ENCODE peak calls at places on chromosomes 12 and 14, in six cellular contexts. One of them, this sample, is unnamed.

GRCh38 chr12:67892289-67892688 is 97.0 kb upstream of the IFNG-AS1 start:
- DNase-seq in sigmoid colon: no peak
- DNase-seq in HepG2: no peak
- DNase-seq in transverse colon: no peak
- DNase-seq in upper lobe of left lung: peak; percentile 20
- DNase-seq in A549: no peak
- DNase-seq in this sample: no peak

GRCh38 chr12:60805340-60805739 is 1209.5 kb downstream of the SLC16A7 start:
- DNase-seq in sigmoid colon: no peak
- DNase-seq in HepG2: no peak
- DNase-seq in transverse colon: no peak
- DNase-seq in upper lobe of left lung: no peak
- DNase-seq in A549: no peak
- DNase-seq in this sample: no peak

GRCh38 chr12:130932061-130932650 is 21.6 kb upstream of the ADGRD1 start:
- DNase-seq in sigmoid colon: no peak
- DNase-seq in HepG2: no peak
- DNase-seq in transverse colon: no peak
- DNase-seq in upper lobe of left lung: no peak
- DNase-seq in A549: no peak
- DNase-seq in this sample: no peak

GRCh38 chr14:96077983-96078686 is 39.0 kb downstream of the C14orf132 start:
- DNase-seq in sigmoid colon: peak; percentile 35
- DNase-seq in HepG2: no peak
- DNase-seq in transverse colon: no peak
- DNase-seq in upper lobe of left lung: no peak
- DNase-seq in A549: no peak
- DNase-seq in this sample: no peak

GRCh38 chr12:122851820-122852219 is 16.6 kb downstream of the HIP1R start:
- DNase-seq in sigmoid colon: peak; percentile 66
- DNase-seq in HepG2: no peak
- DNase-seq in transverse colon: no peak
- DNase-seq in upper lobe of left lung: no peak
- DNase-seq in A549: no peak
- DNase-seq in this sample: no peak

GRCh38 chr12:31008241-31008711 is 65.4 kb upstream of the DDX11 start:
- DNase-seq in sigmoid colon: peak; percentile 52
- DNase-seq in HepG2: no peak
- DNase-seq in transverse colon: no peak
- DNase-seq in upper lobe of left lung: no peak
- DNase-seq in A549: no peak
- DNase-seq in this sample: no peak

GRCh38 chr14:78088941-78089340 is 81.2 kb upstream of the NRXN3 start:
- DNase-seq in sigmoid colon: no peak
- DNase-seq in HepG2: no peak
- DNase-seq in transverse colon: no peak
- DNase-seq in upper lobe of left lung: no peak
- DNase-seq in A549: no peak
- DNase-seq in this sample: no peak

GRCh38 chr14:105120056-105120455 is 48.5 kb downstream of the JAG2 start:
- DNase-seq in sigmoid colon: no peak
- DNase-seq in HepG2: no peak
- DNase-seq in transverse colon: no peak
- DNase-seq in upper lobe of left lung: no peak
- DNase-seq in A549: no peak
- DNase-seq in this sample: no peak

GRCh38 chr12:27673285-27673684 is 23.0 kb upstream of the REP15 start:
- DNase-seq in sigmoid colon: no peak
- DNase-seq in HepG2: no peak
- DNase-seq in transverse colon: no peak
- DNase-seq in upper lobe of left lung: no peak
- DNase-seq in A549: no peak
- DNase-seq in this sample: no peak

GRCh38 chr12:79534029-79534867 is 156.5 kb downstream of the PAWR start:
- DNase-seq in sigmoid colon: no peak
- DNase-seq in HepG2: no peak
- DNase-seq in transverse colon: no peak
- DNase-seq in upper lobe of left lung: no peak
- DNase-seq in A549: no peak
- DNase-seq in this sample: no peak

GRCh38 chr12:110108309-110109036 is 15.7 kb upstream of the IFT81 start:
- DNase-seq in sigmoid colon: no peak
- DNase-seq in HepG2: no peak
- DNase-seq in transverse colon: no peak
- DNase-seq in upper lobe of left lung: no peak
- DNase-seq in A549: peak; percentile 71
- DNase-seq in this sample: no peak

GRCh38 chr12:7667025-7667575 is 1.4 kb upstream of the APOBEC1 start:
- DNase-seq in sigmoid colon: no peak
- DNase-seq in HepG2: peak; percentile 10
- DNase-seq in transverse colon: no peak
- DNase-seq in upper lobe of left lung: no peak
- DNase-seq in A549: peak; percentile 26
- DNase-seq in this sample: no peak

GRCh38 chr14:88242426-88242825 is 80.6 kb downstream of the KCNK10 start:
- DNase-seq in sigmoid colon: no peak
- DNase-seq in HepG2: no peak
- DNase-seq in transverse colon: no peak
- DNase-seq in upper lobe of left lung: no peak
- DNase-seq in A549: no peak
- DNase-seq in this sample: no peak

GRCh38 chr12:43832506-43833168 is 3.2 kb upstream of the TMEM117 start:
- DNase-seq in sigmoid colon: no peak
- DNase-seq in HepG2: no peak
- DNase-seq in transverse colon: no peak
- DNase-seq in upper lobe of left lung: no peak
- DNase-seq in A549: no peak
- DNase-seq in this sample: no peak

GRCh38 chr14:34075826-34076225 is 125.0 kb upstream of the EGLN3 start:
- DNase-seq in sigmoid colon: no peak
- DNase-seq in HepG2: no peak
- DNase-seq in transverse colon: no peak
- DNase-seq in upper lobe of left lung: no peak
- DNase-seq in A549: no peak
- DNase-seq in this sample: no peak

GRCh38 chr12:105351523-105351922 is 21.0 kb downstream of the C12orf75 start:
- DNase-seq in sigmoid colon: no peak
- DNase-seq in HepG2: no peak
- DNase-seq in transverse colon: no peak
- DNase-seq in upper lobe of left lung: no peak
- DNase-seq in A549: no peak
- DNase-seq in this sample: no peak
- H3K4me1 ChIP-seq in sigmoid colon: no peaks in the 10 kb centered on the region
- H3K4me1 ChIP-seq in HepG2: peaks cover 13% of the 10 kb centered on the region
- H3K4me1 ChIP-seq in transverse colon: no peaks in the 10 kb centered on the region
- H3K4me1 ChIP-seq in upper lobe of left lung: no peaks in the 10 kb centered on the region
- H3K4me1 ChIP-seq in A549: peaks cover 50% of the 10 kb centered on the region
- H3K4me1 ChIP-seq in this sample: no peaks in the 10 kb centered on the region

DNA sequence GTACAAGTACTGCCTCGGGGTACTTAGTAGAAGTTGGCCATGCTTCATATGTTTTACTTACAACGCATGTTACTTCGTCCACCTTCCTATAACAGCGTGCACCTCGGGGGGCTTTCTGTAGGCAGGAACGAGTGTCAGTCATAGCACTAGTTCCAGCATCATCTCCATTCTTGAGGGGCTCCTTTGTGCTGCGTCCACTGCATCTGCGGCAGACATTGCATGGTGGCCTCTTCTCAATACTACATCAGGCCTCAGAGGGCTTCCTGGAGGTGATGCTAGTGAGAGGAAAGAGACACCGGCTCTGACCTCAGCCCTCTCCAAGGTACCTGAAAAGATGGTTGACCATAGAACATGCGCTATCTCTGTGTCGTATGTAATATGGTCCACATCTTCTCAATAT is 121.2 kb upstream of the RTL1 start:
- DNase-seq in sigmoid colon: peak; percentile 13
- DNase-seq in HepG2: no peak
- DNase-seq in transverse colon: no peak
- DNase-seq in upper lobe of left lung: no peak
- DNase-seq in A549: no peak
- DNase-seq in this sample: no peak
- TF ChIP-seq EP300 in sigmoid colon: no peak
- TF ChIP-seq EP300 in HepG2: no peak
- TF ChIP-seq EP300 in transverse colon: no peak
- TF ChIP-seq EP300 in upper lobe of left lung: no peak
- TF ChIP-seq EP300 in A549: no peak
- TF ChIP-seq EP300 in this sample: no peak

DNA sequence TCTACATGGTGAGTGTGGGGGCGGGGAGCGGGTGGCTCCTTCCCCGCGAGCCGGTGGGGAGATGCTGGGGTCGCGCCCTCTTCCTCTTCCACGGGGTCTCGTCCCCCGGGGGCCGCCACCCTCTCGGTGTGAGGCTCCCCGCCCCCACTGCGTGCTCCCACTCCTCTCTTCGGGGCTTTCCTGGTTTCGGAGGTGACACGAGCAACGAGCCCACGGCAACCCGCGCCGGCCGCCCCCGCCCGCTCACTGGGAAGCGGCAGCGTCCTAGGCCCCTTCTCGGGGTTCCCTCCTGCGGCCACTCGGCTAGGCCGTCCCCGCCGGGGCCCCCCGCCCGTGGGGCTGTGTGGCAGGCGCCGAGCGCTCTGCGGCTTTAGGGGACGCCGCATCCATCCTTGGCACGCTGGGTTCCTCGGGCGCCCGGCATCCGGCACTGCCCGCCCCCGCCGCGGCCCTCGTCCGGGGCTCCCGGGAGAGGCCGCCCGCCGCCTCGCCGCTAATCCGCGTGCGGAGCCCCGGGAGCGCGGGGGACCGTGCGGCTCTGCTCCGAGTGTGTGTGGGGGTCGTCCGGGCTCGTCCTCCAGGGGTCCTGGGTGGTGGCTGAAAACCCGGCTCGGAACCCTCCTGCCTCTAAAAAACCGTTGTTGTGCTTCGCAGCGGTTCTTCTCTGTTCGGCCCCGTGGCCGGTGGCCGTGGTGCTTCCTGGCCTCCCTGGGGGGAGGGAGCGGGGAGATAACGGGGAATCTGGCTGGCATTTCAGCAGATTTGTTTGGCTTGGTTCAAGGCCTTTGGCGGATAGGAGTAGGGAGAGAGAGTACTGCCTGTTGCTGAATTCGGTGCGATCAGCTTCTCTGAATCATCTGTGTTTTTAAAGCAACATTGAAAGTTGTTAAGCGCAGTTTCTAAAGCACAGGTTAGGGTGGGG is 998 bp downstream of the PCNX1 start:
- DNase-seq in sigmoid colon: peak; percentile 76
- DNase-seq in HepG2: peak; percentile 70
- DNase-seq in transverse colon: peak; percentile 41
- DNase-seq in upper lobe of left lung: peak; percentile 91
- DNase-seq in A549: peak; percentile 39
- DNase-seq in this sample: peak; percentile 74
- TF ChIP-seq CTCF in sigmoid colon: no peak
- TF ChIP-seq CTCF in HepG2: no peak
- TF ChIP-seq CTCF in transverse colon: no peak
- TF ChIP-seq CTCF in upper lobe of left lung: no peak
- TF ChIP-seq CTCF in A549: no peak
- TF ChIP-seq CTCF in this sample: peak; percentile 33

GRCh38 chr12:56081393-56082347 is 1.7 kb downstream of the ERBB3 start:
- DNase-seq in sigmoid colon: peak; percentile 56
- DNase-seq in HepG2: peak; percentile 99
- DNase-seq in transverse colon: peak; percentile 85
- DNase-seq in upper lobe of left lung: no peak
- DNase-seq in A549: peak; percentile 30
- DNase-seq in this sample: no peak
- H3K4me1 ChIP-seq in sigmoid colon: no peaks in the 10 kb centered on the region
- H3K4me1 ChIP-seq in HepG2: peaks cover 62% of the 10 kb centered on the region
- H3K4me1 ChIP-seq in transverse colon: peaks cover 51% of the 10 kb centered on the region
- H3K4me1 ChIP-seq in upper lobe of left lung: peaks cover 26% of the 10 kb centered on the region
- H3K4me1 ChIP-seq in A549: peaks cover 30% of the 10 kb centered on the region
- H3K4me1 ChIP-seq in this sample: peaks cover 5% of the 10 kb centered on the region

GRCh38 chr12:45434094-45434493 is 218.2 kb downstream of the ANO6 start:
- DNase-seq in sigmoid colon: no peak
- DNase-seq in HepG2: no peak
- DNase-seq in transverse colon: no peak
- DNase-seq in upper lobe of left lung: no peak
- DNase-seq in A549: no peak
- DNase-seq in this sample: no peak
- TF ChIP-seq EP300 in sigmoid colon: no peak
- TF ChIP-seq EP300 in HepG2: no peak
- TF ChIP-seq EP300 in transverse colon: no peak
- TF ChIP-seq EP300 in upper lobe of left lung: no peak
- TF ChIP-seq EP300 in A549: no peak
- TF ChIP-seq EP300 in this sample: no peak

GRCh38 chr12:107778383-107779015 is 4.0 kb downstream of the ASCL4 start:
- DNase-seq in sigmoid colon: no peak
- DNase-seq in HepG2: peak; percentile 3
- DNase-seq in transverse colon: peak; percentile 29
- DNase-seq in upper lobe of left lung: no peak
- DNase-seq in A549: no peak
- DNase-seq in this sample: no peak

GRCh38 chr12:107782067-107782466 is 7.6 kb downstream of the ASCL4 start:
- DNase-seq in sigmoid colon: no peak
- DNase-seq in HepG2: no peak
- DNase-seq in transverse colon: no peak
- DNase-seq in upper lobe of left lung: no peak
- DNase-seq in A549: no peak
- DNase-seq in this sample: no peak

GRCh38 chr12:107779077-107779840 is 4.8 kb downstream of the ASCL4 start:
- DNase-seq in sigmoid colon: no peak
- DNase-seq in HepG2: no peak
- DNase-seq in transverse colon: no peak
- DNase-seq in upper lobe of left lung: no peak
- DNase-seq in A549: no peak
- DNase-seq in this sample: no peak

GRCh38 chr12:107783406-107784376 is 9.2 kb downstream of the ASCL4 start:
- DNase-seq in sigmoid colon: no peak
- DNase-seq in HepG2: no peak
- DNase-seq in transverse colon: no peak
- DNase-seq in upper lobe of left lung: no peak
- DNase-seq in A549: no peak
- DNase-seq in this sample: no peak

DNA sequence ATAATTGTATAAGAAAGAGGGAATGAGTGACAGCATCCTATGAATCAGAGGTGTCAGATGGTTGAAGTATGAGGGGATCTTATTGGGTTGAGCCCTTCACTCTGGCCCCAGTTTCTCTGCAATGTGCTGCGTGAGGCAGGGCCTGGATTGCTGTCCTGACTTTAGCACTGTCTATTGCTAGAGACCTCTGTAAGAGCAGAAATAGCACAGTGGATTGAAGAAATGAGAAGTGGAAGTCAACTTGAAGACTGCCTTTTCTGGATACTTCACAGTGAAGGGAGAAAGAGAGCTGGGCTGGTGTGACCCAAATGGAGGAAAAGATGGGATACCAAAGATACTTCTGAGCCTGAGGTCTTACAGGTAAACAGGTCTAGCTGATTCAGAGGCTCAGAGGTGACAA is 5.8 kb downstream of the ASCL4 start:
- DNase-seq in sigmoid colon: no peak
- DNase-seq in HepG2: no peak
- DNase-seq in transverse colon: no peak
- DNase-seq in upper lobe of left lung: no peak
- DNase-seq in A549: no peak
- DNase-seq in this sample: no peak
- TF ChIP-seq CTCF in sigmoid colon: no peak
- TF ChIP-seq CTCF in HepG2: no peak
- TF ChIP-seq CTCF in transverse colon: no peak
- TF ChIP-seq CTCF in upper lobe of left lung: no peak
- TF ChIP-seq CTCF in A549: no peak
- TF ChIP-seq CTCF in this sample: no peak

GRCh38 chr14:93109572-93110481 is 5.9 kb downstream of the ITPK1 start:
- DNase-seq in sigmoid colon: no peak
- DNase-seq in HepG2: no peak
- DNase-seq in transverse colon: no peak
- DNase-seq in upper lobe of left lung: no peak
- DNase-seq in A549: no peak
- DNase-seq in this sample: no peak
- H3K4me1 ChIP-seq in sigmoid colon: no peaks in the 10 kb centered on the region
- H3K4me1 ChIP-seq in HepG2: peaks cover 58% of the 10 kb centered on the region
- H3K4me1 ChIP-seq in transverse colon: peaks cover 65% of the 10 kb centered on the region
- H3K4me1 ChIP-seq in upper lobe of left lung: peaks cover 65% of the 10 kb centered on the region
- H3K4me1 ChIP-seq in A549: peaks cover 26% of the 10 kb centered on the region
- H3K4me1 ChIP-seq in this sample: peaks cover 14% of the 10 kb centered on the region

This sample was measured in ovary.